ENCODE peak calls at places on chromosomes 3 and 15, in seven cellular contexts. W is stimulated activated naive CD8-positive, alpha-beta T cell treated with anti-CD3 and anti-CD28 coated beads, Interleukin-15, amount 100 ng/mL, for 72 hours; X is hippocampal formation; E is osteoblast; Q is NT2/D1; Y is Right ventricle myocardium inferior; F is GM20000. A is an unnamed sample.

GRCh38 chr15:32029862-32030781 is at the start of gene CHRNA7:
- DNase-seq in F (peak), Y (peak), W (peak), E (peak), X (peak), Q (peak), A (peak)

GRCh38 chr3:42025388-42026138 is 63.7 kb upstream of the ULK4 start:
- DNase-seq in W (no peak), Q (peak), Y (peak), X (peak), E (peak), F (peak), A (peak)

GRCh38 chr3:38454179-38454883 is 641 bp downstream of the ACVR2B start:
- DNase-seq in F (peak), E (peak), Q (no peak), W (peak), X (no peak), Y (no peak), A (peak)

GRCh38 chr3:100104442-100104798 is 9.9 kb downstream of the FILIP1L start:
- DNase-seq in Q (no peak), X (no peak), E (no peak), F (no peak), Y (no peak), W (no peak), A (no peak)

GRCh38 chr15:51334011-51334426 is 4.4 kb downstream of the CYP19A1 start:
- DNase-seq in Y (no peak), E (no peak), F (no peak), X (no peak), W (no peak), Q (no peak), A (no peak)

GRCh38 chr3:64109438-64109837 is 86.1 kb upstream of the PSMD6 start:
- DNase-seq in W (no peak), E (no peak), X (peak), F (no peak), Q (peak), Y (no peak), A (no peak)

GRCh38 chr15:90679959-90680358 is 37.2 kb upstream of the BLM start:
- DNase-seq in X (no peak), F (no peak), E (no peak), Y (no peak), W (no peak), Q (no peak), A (no peak)

GRCh38 chr3:140580746-140581145 is 97.1 kb upstream of the TRIM42 start:
- DNase-seq in Q (no peak), X (no peak), E (no peak), W (no peak), Y (no peak), F (no peak), A (no peak)

GRCh38 chr3:107710851-107711250 is 188.1 kb downstream of the BBX start:
- DNase-seq in Y (peak), Q (peak), F (no peak), E (peak), W (no peak), X (no peak), A (no peak)

GRCh38 chr15:32856753-32857152 is 138.9 kb downstream of the GREM1 start:
- DNase-seq in F (no peak), W (no peak), Q (no peak), E (no peak), X (no peak), Y (no peak), A (no peak)

A was measured in activated CD8-positive, alpha-beta memory T cell treated with anti-CD3 and anti-CD28 coated beads for 24 hours.